ENCODE peak calls at places on chromosome 4, in eight cellular contexts. T, O, S, W, H, U, Q and D are unnamed samples. For H3K4me1, the result is how much of the 10 kb centered on the place peaks cover.

GRCh38 chr4:24657768-24658617 is 73.6 kb upstream of the DHX15 start:
- DNase-seq in Q (peak), O (peak), T (no peak), W (peak), H (no peak), U (peak), S (peak), D (peak)

GRCh38 chr4:17580969-17581368 is 4.0 kb downstream of the LAP3 start:
- DNase-seq in U (no peak), Q (no peak), W (peak), S (no peak), T (no peak), O (no peak), H (no peak), D (no peak)

GRCh38 chr4:124415206-124415605 is 297.3 kb downstream of the ANKRD50 start:
- DNase-seq in W (peak), U (no peak), O (peak), Q (peak), T (no peak), S (no peak), H (no peak), D (no peak)

GRCh38 chr4:5893013-5893580 is at the start of gene CRMP1:
- DNase-seq in T (peak), O (no peak), Q (peak), W (no peak), S (peak), H (peak), U (no peak), D (no peak)

GRCh38 chr4:183906736-183907651 is 1.9 kb downstream of the STOX2 start:
- DNase-seq in W (no peak), T (peak), O (no peak), S (peak), Q (peak), U (peak), H (peak), D (no peak)

GRCh38 chr4:40316782-40317635 is 18.1 kb upstream of the CHRNA9 start:
- DNase-seq in O (peak), W (peak), T (peak), S (peak), U (peak), H (peak), Q (peak), D (peak)

GRCh38 chr4:52028970-52029369 is 8.8 kb upstream of the LRRC66 start:
- DNase-seq in W (peak), S (no peak), T (no peak), Q (peak), H (no peak), O (peak), U (peak), D (no peak)

GRCh38 chr4:85005865-85006377 is 39.4 kb upstream of the WDFY3 start:
- DNase-seq in O (peak), H (no peak), Q (peak), T (no peak), U (peak), S (no peak), W (peak), D (no peak)

GRCh38 chr4:1018147-1019020 is 7.0 kb downstream of the FGFRL1 start:
- DNase-seq in S (peak), Q (no peak), U (no peak), O (no peak), T (no peak), W (no peak), H (no peak), D (no peak)

GRCh38 chr4:15882675-15883086 is 55.9 kb downstream of the FGFBP1 start:
- DNase-seq in Q (peak), S (peak), W (peak), U (peak), O (peak), T (peak), H (peak), D (peak)

GRCh38 chr4:40046311-40046980 is 10.2 kb upstream of the N4BP2 start:
- DNase-seq in S (no peak), O (peak), T (no peak), U (peak), H (no peak), Q (peak), W (peak), D (no peak)

GRCh38 chr4:109879081-109879480 is 31.2 kb downstream of the LRIT3 start:
- DNase-seq in S (no peak), T (no peak), H (no peak), Q (no peak), W (no peak), U (no peak), O (no peak), D (no peak)

GRCh38 chr4:6548201-6548881 is 26.6 kb upstream of the MAN2B2 start:
- DNase-seq in U (peak), Q (peak), O (peak), S (peak), H (peak), T (peak), W (peak), D (peak)

GRCh38 chr4:106869551-106869950 is 166.6 kb downstream of the DKK2 start:
- DNase-seq in S (no peak), U (peak), W (no peak), H (no peak), Q (peak), O (no peak), T (no peak), D (no peak)

GRCh38 chr4:139440971-139441370 is 12.9 kb upstream of the RAB33B start:
- DNase-seq in S (no peak), W (peak), U (no peak), Q (no peak), O (no peak), T (no peak), H (no peak), D (no peak)

GRCh38 chr4:7692451-7693236 is 247.0 kb downstream of the AFAP1 start:
- DNase-seq in U (no peak), H (no peak), T (no peak), S (no peak), Q (no peak), W (no peak), O (no peak), D (no peak)

GRCh38 chr4:22686156-22686555 is 6.6 kb upstream of the GBA3 start:
- DNase-seq in W (no peak), H (no peak), Q (peak), U (no peak), O (no peak), S (no peak), T (no peak), D (no peak)

GRCh38 chr4:142558851-142559250 is 287.2 kb downstream of the INPP4B start:
- DNase-seq in S (peak), T (peak), Q (peak), H (no peak), U (no peak), W (peak), O (no peak), D (no peak)

GRCh38 chr4:168162604-168163003 is 70.3 kb downstream of the ANXA10 start:
- DNase-seq in H (no peak), S (no peak), T (no peak), Q (peak), U (peak), O (no peak), W (peak), D (no peak)

GRCh38 chr4:151356510-151356909 is 31.1 kb upstream of the SH3D19 start:
- DNase-seq in Q (peak), W (peak), S (no peak), T (no peak), O (peak), H (no peak), U (peak), D (no peak)

GRCh38 chr4:67052981-67053380 is 492.3 kb downstream of the CENPC start:
- DNase-seq in Q (no peak), O (no peak), S (no peak), T (no peak), H (no peak), W (no peak), U (no peak), D (no peak)

GRCh38 chr4:71945791-71946190 is 86.0 kb upstream of the NPFFR2 start:
- DNase-seq in H (no peak), S (no peak), T (no peak), O (no peak), W (no peak), U (no peak), Q (no peak), D (no peak)

GRCh38 chr4:52780627-52781354 is 29.6 kb upstream of the ERVMER34-1 start:
- DNase-seq in S (no peak), O (peak), Q (peak), U (no peak), T (no peak), H (no peak), W (no peak), D (peak)

GRCh38 chr4:26342328-26343040 is 21.7 kb downstream of the RBPJ start:
- DNase-seq in S (no peak), W (peak), H (no peak), O (peak), Q (peak), T (no peak), U (peak), D (no peak)

GRCh38 chr4:183443609-183444148 is 757 bp upstream of the CDKN2AIP start:
- DNase-seq in H (peak), T (no peak), S (no peak), Q (no peak), O (peak), W (peak), U (no peak), D (peak)

GRCh38 chr4:30722092-30722915 is 2.1 kb downstream of the PCDH7 start:
- DNase-seq in Q (no peak), H (no peak), U (no peak), S (peak), O (no peak), T (no peak), W (no peak), D (no peak)

GRCh38 chr4:8185280-8185679 is 13.8 kb upstream of the SH3TC1 start:
- DNase-seq in T (no peak), Q (peak), S (no peak), U (peak), W (peak), O (peak), H (no peak), D (no peak)

GRCh38 chr4:113586072-113586471 is 175.5 kb downstream of the CAMK2D start:
- DNase-seq in W (no peak), Q (no peak), O (no peak), T (no peak), U (no peak), S (no peak), H (no peak), D (no peak)
- H2AFZ ChIP-seq in W (no peak), Q (no peak), O (no peak), T (no peak), U (no peak), S (no peak), H (no peak), D (no peak)

DNA sequence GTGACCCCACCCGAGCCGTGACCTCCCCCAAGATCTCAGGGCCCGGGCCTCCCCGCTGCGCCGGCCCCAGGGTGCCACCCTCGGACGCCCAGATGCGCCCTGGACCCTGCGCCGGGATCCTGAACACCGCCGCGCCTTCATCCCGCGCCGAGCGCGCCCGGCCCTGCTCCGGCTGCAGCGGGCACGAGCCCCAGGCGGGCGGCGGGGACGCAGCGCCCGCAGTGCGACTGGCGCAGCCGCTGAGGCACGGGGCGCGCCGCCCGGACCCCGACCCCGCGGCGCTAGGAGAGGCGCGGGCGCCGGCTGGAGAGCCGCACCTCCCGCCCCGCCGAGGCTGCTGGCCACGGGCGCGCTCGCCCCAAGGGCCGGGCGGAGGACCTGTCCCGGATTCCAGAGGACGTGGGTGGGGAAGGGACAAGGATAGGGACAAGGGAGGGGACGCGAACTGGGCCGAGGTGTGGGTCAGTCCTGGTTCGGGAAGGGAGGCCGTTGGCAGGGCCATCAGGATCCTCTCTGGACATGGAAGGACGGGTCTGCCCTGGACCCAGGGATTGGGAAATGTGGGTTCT is 1.2 kb downstream of the ZFYVE28 start:
- DNase-seq in O (no peak), Q (peak), H (no peak), W (no peak), S (peak), U (peak), T (no peak), D (no peak)
- H3K4me1 ChIP-seq in O (under half), Q (under half), H (under half), W (under half), S (under half), U (under half), T (under half), D (under half)

DNA sequence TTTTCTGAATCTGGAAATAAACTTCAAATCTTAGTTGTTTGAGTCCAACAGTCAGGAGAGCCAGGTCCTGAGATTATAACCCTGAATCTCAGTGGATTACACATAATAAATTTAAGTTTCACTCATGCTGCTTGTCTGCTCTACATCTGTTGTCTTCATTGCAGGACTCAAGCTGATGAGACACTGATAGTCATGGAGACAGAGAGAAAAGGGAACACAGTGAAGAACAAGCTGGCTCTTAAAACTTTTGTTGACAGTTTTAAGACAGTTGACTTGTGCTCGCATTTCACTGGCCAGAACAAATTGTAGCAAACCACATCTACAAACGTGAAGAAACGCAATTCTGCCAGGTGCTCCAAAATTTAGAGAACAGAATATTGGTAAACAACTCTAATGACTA is 327.1 kb upstream of the CTSO start:
- DNase-seq in Q (no peak), O (no peak), S (no peak), H (no peak), U (no peak), T (no peak), W (no peak), D (no peak)
- H2AFZ ChIP-seq in Q (peak), O (no peak), S (peak), H (no peak), U (no peak), T (no peak), W (no peak), D (no peak)

GRCh38 chr4:3302786-3303444 is 10.1 kb downstream of the RGS12 start:
- DNase-seq in W (no peak), H (peak), S (no peak), T (no peak), O (no peak), Q (no peak), U (no peak), D (no peak)
- H3K4me1 ChIP-seq in W (under half), H (under half), S (half or more), T (half or more), O (under half), Q (under half), U (under half), D (under half)

DNA sequence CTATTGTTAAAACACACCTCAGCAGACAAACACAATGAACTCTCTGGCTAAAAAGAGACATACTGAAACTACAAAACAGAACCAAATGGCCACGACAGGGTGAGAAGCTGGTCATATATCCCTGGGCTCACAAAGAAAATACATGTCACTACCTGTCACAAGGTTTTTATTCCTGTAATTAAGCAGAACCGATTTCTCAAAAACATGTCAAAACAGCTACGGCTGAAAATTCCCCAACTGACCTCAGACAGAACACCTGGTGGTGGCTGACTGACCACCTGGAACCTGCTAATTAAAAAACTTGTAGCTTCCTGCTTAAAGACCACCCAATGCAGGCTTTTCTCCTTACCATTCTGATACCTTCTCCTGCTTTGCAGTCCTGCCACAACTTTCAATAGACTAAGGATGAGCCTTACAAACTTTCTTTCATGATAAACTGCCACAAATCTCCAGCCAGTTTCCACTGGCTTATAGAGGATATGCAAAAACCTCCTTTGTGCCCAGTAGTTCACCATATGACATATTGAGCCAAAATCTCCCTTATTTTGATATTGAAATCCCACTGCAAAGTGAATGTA is 571.9 kb downstream of the SPOCK3 start:
- DNase-seq in U (no peak), T (no peak), S (no peak), W (no peak), Q (no peak), O (no peak), H (no peak), D (no peak)
- H2AFZ ChIP-seq in U (no peak), T (no peak), S (no peak), W (no peak), Q (no peak), O (no peak), H (no peak), D (no peak)